ENCODE peak calls at places on chromosomes 11 and 22, in nine cellular contexts. R, J, I, G, M, U, P, L and A are unnamed samples.

GRCh38 chr11:15965562-15966250 is 390.6 kb downstream of the SOX6 start:
- DNase-seq in G (no peak), M (no peak), J (no peak), R (no peak), P (no peak), I (no peak), U (no peak), L (peak; percentile 58), A (peak; percentile 42)

GRCh38 chr11:114166897-114167323 is 107.4 kb downstream of the ZBTB16 start:
- DNase-seq in P (peak; percentile 88), G (no peak), L (no peak), I (no peak), R (peak; percentile 20), U (no peak), M (no peak), J (peak; percentile 81), A (no peak)

GRCh38 chr11:94782446-94782845 is 14.3 kb downstream of the AMOTL1 start:
- DNase-seq in R (no peak), G (no peak), I (no peak), J (no peak), M (no peak), P (peak; percentile 42), L (no peak), U (no peak), A (no peak)

GRCh38 chr11:47306484-47306844 is 36.5 kb downstream of the MADD start:
- DNase-seq in I (no peak), J (no peak), L (no peak), G (no peak), R (no peak), P (no peak), U (no peak), M (no peak), A (no peak)

GRCh38 chr11:88307749-88308425 is 29.6 kb downstream of the CTSC start:
- DNase-seq in J (no peak), I (no peak), P (no peak), U (no peak), G (no peak), R (no peak), L (no peak), M (peak; percentile 48), A (no peak)

GRCh38 chr22:37661160-37661924 is 2.8 kb downstream of the PDXP start:
- DNase-seq in P (peak; percentile 85), R (peak; percentile 59), I (no peak), G (no peak), M (no peak), U (no peak), J (no peak), L (no peak), A (no peak)

GRCh38 chr11:70643642-70644041 is 245.3 kb downstream of the CTTN start:
- DNase-seq in L (no peak), R (no peak), J (no peak), P (no peak), M (no peak), I (no peak), G (no peak), U (no peak), A (no peak)

GRCh38 chr11:1834132-1834610 is 619 bp upstream of the SYT8 start:
- DNase-seq in M (no peak), I (no peak), J (no peak), R (no peak), G (peak; percentile 94), L (peak; percentile 80), P (no peak), U (no peak), A (peak; percentile 90)

GRCh38 chr11:92978226-92979111 is 9.0 kb downstream of the MTNR1B start:
- DNase-seq in I (peak; percentile 28), M (no peak), G (peak; percentile 67), R (no peak), U (no peak), P (peak; percentile 59), J (no peak), L (no peak), A (no peak)

GRCh38 chr11:18772211-18772610 is 19.4 kb downstream of the PTPN5 start:
- DNase-seq in J (no peak), L (no peak), R (no peak), P (peak; percentile 43), M (no peak), G (no peak), I (no peak), U (no peak), A (no peak)

GRCh38 chr11:126338346-126339055 is 17.0 kb upstream of the ST3GAL4 start:
- DNase-seq in P (no peak), G (no peak), M (no peak), U (no peak), L (no peak), R (no peak), I (no peak), J (no peak), A (no peak)

GRCh38 chr11:67354314-67355022 is 1.1 kb upstream of the POLD4 start:
- DNase-seq in L (peak; percentile 68), U (no peak), I (peak; percentile 60), G (peak; percentile 68), M (no peak), P (peak; percentile 97), R (peak; percentile 76), J (peak; percentile 89), A (peak; percentile 94)

DNA sequence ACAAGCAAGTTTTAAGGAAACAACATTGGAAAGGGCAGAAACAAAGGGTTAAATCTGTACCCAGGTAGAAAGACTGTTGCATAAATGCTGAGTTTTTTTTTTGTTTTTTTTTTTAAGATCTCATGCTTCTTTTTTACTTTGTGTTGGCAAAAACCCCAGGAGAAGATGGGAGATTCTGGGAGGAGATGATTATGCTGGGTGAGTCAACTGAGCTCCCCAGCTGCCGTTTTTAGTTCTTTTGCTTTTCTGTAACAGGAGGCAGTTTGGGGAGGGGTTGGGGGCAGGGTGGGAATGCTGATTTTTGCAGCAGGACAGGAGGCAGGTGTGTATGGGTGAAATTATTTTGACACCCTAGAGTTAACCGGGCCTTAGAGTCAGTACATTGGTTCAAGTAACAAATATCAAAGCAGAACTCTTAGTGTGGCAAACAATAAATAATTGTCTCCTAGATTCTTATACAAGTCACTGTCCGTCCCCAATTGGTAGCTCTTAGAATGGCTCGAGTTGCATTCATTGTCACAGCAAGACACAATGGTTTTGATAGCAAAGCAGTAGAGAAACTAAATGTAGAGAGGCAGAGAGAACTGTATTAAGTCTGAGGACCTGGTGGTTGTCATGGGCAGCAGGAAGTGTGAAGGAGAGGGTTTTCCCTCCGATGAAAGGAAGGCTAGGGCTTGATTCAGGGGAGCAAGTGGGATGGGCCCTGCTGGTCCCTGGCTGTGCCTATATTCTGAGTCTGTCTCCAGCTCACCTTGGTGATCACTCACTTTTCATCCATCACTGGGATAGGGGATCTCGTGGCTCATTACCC is 36.7 kb downstream of the RCOR2 start:
- DNase-seq in J (no peak), G (no peak), U (no peak), I (no peak), P (peak; percentile 82), L (no peak), R (peak; percentile 27), M (no peak), A (no peak)
- H3K4me3 ChIP-seq in J (no peak overlapping the region), G (no peak overlapping the region), U (no peak overlapping the region), I (no peak overlapping the region), P (no peak overlapping the region), L (no peak overlapping the region), R (no peak overlapping the region), M (no peak overlapping the region), A (no peak overlapping the region)

DNA sequence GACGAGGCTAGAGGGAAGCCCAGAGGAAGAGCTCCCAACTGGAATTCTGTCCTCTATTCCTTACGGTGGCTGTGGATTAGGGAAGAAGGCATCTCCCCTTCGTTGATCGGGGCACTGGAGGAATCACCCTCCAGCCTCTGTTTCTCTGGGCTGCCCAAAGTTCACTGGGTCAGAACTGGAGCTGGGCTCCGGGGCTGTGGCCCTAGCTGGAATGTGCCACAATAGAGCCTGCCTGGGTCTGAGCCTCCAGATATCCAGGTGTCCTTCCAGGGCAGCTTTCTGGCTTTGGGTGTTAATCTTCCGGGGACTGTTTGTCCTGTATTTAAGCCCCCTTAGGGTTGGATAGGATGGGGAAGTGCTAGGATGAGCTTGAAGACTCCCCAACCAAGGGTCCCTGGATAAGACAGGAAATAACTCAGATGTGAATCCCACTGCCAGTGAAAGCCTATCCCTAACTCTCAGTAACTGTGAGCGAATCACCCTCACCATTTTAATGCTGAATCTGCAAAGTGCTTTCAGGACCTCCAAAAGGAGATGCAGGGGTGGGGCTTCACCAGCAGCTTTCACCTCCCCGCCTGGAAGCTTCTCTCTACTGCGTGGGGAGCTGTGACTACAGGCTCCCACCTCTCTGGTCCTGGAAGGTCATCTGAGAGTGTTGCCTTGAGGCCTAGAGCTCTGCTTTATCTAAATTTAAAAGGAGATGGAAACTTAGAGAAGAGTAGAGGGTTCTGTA is 9.5 kb downstream of the YPEL4 start:
- DNase-seq in P (no peak), R (no peak), L (no peak), I (no peak), J (no peak), U (no peak), M (no peak), G (no peak), A (no peak)
- H3K4me3 ChIP-seq in P (peak overlapping the region; percentile 97), R (peak overlapping the region; percentile 99), L (no peak overlapping the region), I (peak overlapping the region; percentile 93), J (peak overlapping the region; percentile 97), U (no peak overlapping the region), M (peak overlapping the region; percentile 48), G (no peak overlapping the region), A (no peak overlapping the region)

GRCh38 chr11:3232956-3233355 is 739 bp upstream of the MRGPRE start:
- DNase-seq in M (no peak), P (no peak), I (no peak), L (no peak), J (no peak), U (no peak), G (no peak), R (no peak), A (no peak)

GRCh38 chr11:3231550-3231850 is 717 bp downstream of the MRGPRE start:
- DNase-seq in R (no peak), L (no peak), G (no peak), J (no peak), I (no peak), P (no peak), M (no peak), U (no peak), A (no peak)

GRCh38 chr11:3229673-3230630 is 2.3 kb downstream of the MRGPRE start:
- DNase-seq in P (no peak), R (no peak), U (no peak), G (no peak), L (no peak), M (no peak), I (no peak), J (no peak), A (no peak)

GRCh38 chr11:3230636-3231549 is 1.3 kb downstream of the MRGPRE start:
- DNase-seq in L (no peak), G (no peak), I (no peak), P (no peak), J (no peak), R (no peak), U (no peak), M (no peak), A (no peak)

GRCh38 chr11:3231851-3232744 is at the start of gene MRGPRE:
- DNase-seq in P (peak; percentile 58), J (no peak), G (no peak), I (peak; percentile 62), L (peak; percentile 30), U (no peak), M (no peak), R (no peak), A (no peak)
- H3K4me3 ChIP-seq in P (peak within 1 kb of the TSS; percentile 16), J (no peak within 1 kb of the TSS), G (no peak within 1 kb of the TSS), I (peak within 1 kb of the TSS; percentile 52), L (no peak within 1 kb of the TSS), U (no peak within 1 kb of the TSS), M (no peak within 1 kb of the TSS), R (no peak within 1 kb of the TSS), A (no peak within 1 kb of the TSS)

DNA sequence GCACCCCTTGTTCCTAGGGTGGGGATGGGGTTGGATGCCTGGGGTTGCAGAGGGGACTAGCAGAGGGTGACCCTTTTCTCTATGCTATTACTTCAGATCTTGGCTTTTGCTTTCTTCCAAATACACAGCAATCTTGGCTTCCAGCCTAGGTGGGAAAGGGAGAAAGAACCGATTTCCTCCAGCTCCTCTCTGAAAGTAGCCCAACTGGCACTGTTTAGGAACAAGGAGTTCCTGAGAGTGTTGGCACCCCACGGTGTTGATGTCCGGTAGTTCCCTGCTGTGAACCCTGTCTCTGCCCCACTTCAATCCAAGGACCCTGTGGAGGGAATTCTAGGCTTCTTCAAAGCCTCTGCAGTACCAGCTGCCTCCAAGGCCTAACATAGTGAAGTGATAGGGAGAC is 1.1 kb upstream of the SLC3A2 start:
- DNase-seq in J (no peak), M (no peak), P (peak; percentile 52), R (no peak), I (no peak), G (peak; percentile 36), L (peak; percentile 32), U (no peak), A (no peak)
- H3K4me3 ChIP-seq in J (peak overlapping the region; percentile 14), M (no peak overlapping the region), P (peak overlapping the region; percentile 93), R (peak overlapping the region; percentile 100), I (peak overlapping the region; percentile 90), G (peak overlapping the region; percentile 95), L (no peak overlapping the region), U (no peak overlapping the region), A (no peak overlapping the region)